ENCODE peak calls at places on chromosomes 3 and 15, in ten cellular contexts. Q, Y, L, B, J, P, S, M, D and K are unnamed samples.

GRCh38 chr3:32743934-32744333 is 58.9 kb downstream of the CNOT10 start:
- DNase-seq in Q (no peak), Y (no peak), L (no peak), B (no peak), J (no peak), P (no peak), S (no peak), M (no peak), D (no peak), K (no peak)

GRCh38 chr15:69321041-69321554 is 22.4 kb downstream of the PAQR5 start:
- DNase-seq in Q (no peak), Y (no peak), L (no peak), B (no peak), J (no peak), P (no peak), S (no peak), M (no peak), D (no peak), K (no peak)

GRCh38 chr15:52085289-52085688 is 27.3 kb downstream of the BCL2L10 start:
- DNase-seq in Q (no peak), Y (no peak), L (no peak), B (no peak), J (no peak), P (no peak), S (no peak), M (no peak), D (no peak), K (no peak)

GRCh38 chr3:30495172-30496124 is 111.0 kb upstream of the TGFBR2 start:
- DNase-seq in Q (no peak), Y (no peak), L (no peak), B (no peak), J (no peak), P (no peak), S (no peak), M (no peak), D (no peak), K (no peak)

GRCh38 chr15:37995461-37996347 is 61.3 kb downstream of the TMCO5A start:
- DNase-seq in Q (no peak), Y (no peak), L (no peak), B (peak), J (no peak), P (no peak), S (no peak), M (no peak), D (no peak), K (no peak)

GRCh38 chr3:182327196-182327681 is 466.1 kb upstream of the ATP11B start:
- DNase-seq in Q (no peak), Y (no peak), L (no peak), B (no peak), J (no peak), P (no peak), S (no peak), M (no peak), D (no peak), K (peak)

GRCh38 chr15:77527164-77527778 is 105.4 kb downstream of the LINGO1 start:
- DNase-seq in Q (peak), Y (peak), L (peak), B (no peak), J (peak), P (peak), S (no peak), M (no peak), D (no peak), K (no peak)

GRCh38 chr3:111277226-111277625 is 205.6 kb downstream of the NECTIN3 start:
- DNase-seq in Q (no peak), Y (no peak), L (no peak), B (peak), J (no peak), P (no peak), S (no peak), M (no peak), D (no peak), K (no peak)

GRCh38 chr3:181700168-181701087 is 11.3 kb upstream of the SOX2 start:
- DNase-seq in Q (peak), Y (no peak), L (peak), B (peak), J (no peak), P (peak), S (peak), M (peak), D (peak), K (peak)

GRCh38 chr15:66387176-66388056 is 704 bp downstream of the MAP2K1 start:
- DNase-seq in Q (peak), Y (peak), L (peak), B (peak), J (peak), P (peak), S (peak), M (peak), D (peak), K (peak)

GRCh38 chr3:134798681-134799311 is 3.7 kb downstream of the EPHB1 start:
- DNase-seq in Q (no peak), Y (no peak), L (no peak), B (no peak), J (no peak), P (no peak), S (no peak), M (no peak), D (no peak), K (no peak)

GRCh38 chr3:71465371-71466007 is 118.0 kb downstream of the FOXP1 start:
- DNase-seq in Q (no peak), Y (no peak), L (no peak), B (no peak), J (no peak), P (no peak), S (no peak), M (no peak), D (no peak), K (no peak)

GRCh38 chr3:71464613-71465012 is 118.9 kb downstream of the FOXP1 start:
- DNase-seq in Q (no peak), Y (no peak), L (no peak), B (no peak), J (no peak), P (no peak), S (no peak), M (no peak), D (no peak), K (no peak)

GRCh38 chr3:71466483-71466882 is 117.0 kb downstream of the FOXP1 start:
- DNase-seq in Q (no peak), Y (no peak), L (no peak), B (no peak), J (peak), P (peak), S (peak), M (no peak), D (no peak), K (no peak)

GRCh38 chr3:71469131-71469430 is 114.4 kb downstream of the FOXP1 start:
- DNase-seq in Q (no peak), Y (no peak), L (no peak), B (no peak), J (no peak), P (no peak), S (peak), M (no peak), D (no peak), K (no peak)

GRCh38 chr3:71468311-71469130 is 115.0 kb downstream of the FOXP1 start:
- DNase-seq in Q (no peak), Y (no peak), L (no peak), B (no peak), J (no peak), P (no peak), S (no peak), M (no peak), D (no peak), K (no peak)
- H3K27ac ChIP-seq in Q (peak), Y (no peak), L (no peak), B (no peak), J (no peak), P (no peak), S (no peak), M (no peak), D (no peak), K (no peak)

GRCh38 chr3:141227752-141228151 is 3.9 kb upstream of the PXYLP1 start:
- DNase-seq in Q (no peak), Y (no peak), L (no peak), B (peak), J (no peak), P (no peak), S (no peak), M (no peak), D (no peak), K (no peak)
- TF ChIP-seq CTCF in Q (no peak), Y (no peak), L (no peak), B (no peak), J (no peak), P (no peak), S (no peak), M (no peak), D (no peak), K (no peak)

GRCh38 chr3:190491533-190492054 is 22.3 kb upstream of the IL1RAP start:
- DNase-seq in Q (peak), Y (peak), L (no peak), B (no peak), J (no peak), P (peak), S (no peak), M (no peak), D (no peak), K (no peak)

GRCh38 chr3:190492129-190492528 is 21.8 kb upstream of the IL1RAP start:
- DNase-seq in Q (no peak), Y (no peak), L (no peak), B (no peak), J (no peak), P (no peak), S (no peak), M (no peak), D (no peak), K (no peak)

GRCh38 chr3:190486201-190486865 is 27.6 kb upstream of the IL1RAP start:
- DNase-seq in Q (no peak), Y (no peak), L (no peak), B (no peak), J (no peak), P (no peak), S (no peak), M (no peak), D (no peak), K (no peak)

GRCh38 chr3:190481779-190482178 is 32.1 kb upstream of the TMEM207 start:
- DNase-seq in Q (no peak), Y (no peak), L (no peak), B (no peak), J (no peak), P (no peak), S (no peak), M (no peak), D (no peak), K (no peak)

DNA sequence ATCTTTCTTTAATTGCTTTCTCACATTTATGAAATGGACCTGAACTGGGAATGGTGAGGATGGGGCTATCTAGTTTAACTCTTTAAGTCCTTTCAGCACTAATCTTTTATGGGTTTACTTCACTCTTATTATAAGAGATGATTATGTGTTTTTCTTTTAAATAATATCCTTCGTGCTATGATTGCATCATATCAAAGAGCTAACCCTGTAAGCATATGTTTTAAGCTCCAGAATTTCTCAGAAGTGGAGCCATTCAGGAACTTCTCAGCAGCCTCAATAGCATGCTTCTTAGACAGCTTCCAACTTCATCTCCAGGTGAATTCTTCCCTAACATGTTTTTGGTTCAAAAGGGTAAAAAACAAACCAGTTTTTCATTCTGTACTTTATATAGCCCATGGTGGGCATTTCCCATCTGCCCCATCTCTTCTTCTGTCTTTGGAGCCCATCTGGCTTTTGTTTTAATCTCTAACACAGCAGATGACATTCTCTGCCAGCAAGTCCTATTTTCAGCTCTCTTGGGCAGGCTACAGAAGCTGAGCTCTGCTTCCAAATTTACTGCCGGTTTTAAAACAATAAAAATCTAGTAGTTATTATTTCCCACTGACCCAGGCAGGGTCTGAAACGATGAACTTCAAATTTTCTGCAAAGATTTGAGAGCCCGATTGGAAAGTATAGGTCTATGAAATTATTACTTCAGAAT is 26.8 kb upstream of the IL1RAP start:
- DNase-seq in Q (no peak), Y (no peak), L (no peak), B (no peak), J (no peak), P (no peak), S (no peak), M (no peak), D (no peak), K (no peak)
- H3K4me3 ChIP-seq in Q (peak), Y (no peak), L (no peak), B (no peak), J (no peak), P (no peak), S (no peak), M (no peak), D (no peak), K (no peak)

GRCh38 chr15:75832114-75832513 is 11.1 kb upstream of the UBE2Q2 start:
- DNase-seq in Q (no peak), Y (no peak), L (no peak), B (no peak), J (no peak), P (no peak), S (no peak), M (no peak), D (no peak), K (no peak)

GRCh38 chr15:75840659-75841058 is 2.6 kb upstream of the UBE2Q2 start:
- DNase-seq in Q (no peak), Y (no peak), L (no peak), B (peak), J (no peak), P (no peak), S (peak), M (no peak), D (peak), K (peak)

GRCh38 chr15:75834011-75834410 is 9.2 kb upstream of the UBE2Q2 start:
- DNase-seq in Q (no peak), Y (no peak), L (no peak), B (no peak), J (no peak), P (no peak), S (no peak), M (no peak), D (no peak), K (no peak)

GRCh38 chr15:75835990-75836952 is 7.0 kb upstream of the UBE2Q2 start:
- DNase-seq in Q (no peak), Y (no peak), L (no peak), B (no peak), J (no peak), P (no peak), S (no peak), M (no peak), D (no peak), K (no peak)

DNA sequence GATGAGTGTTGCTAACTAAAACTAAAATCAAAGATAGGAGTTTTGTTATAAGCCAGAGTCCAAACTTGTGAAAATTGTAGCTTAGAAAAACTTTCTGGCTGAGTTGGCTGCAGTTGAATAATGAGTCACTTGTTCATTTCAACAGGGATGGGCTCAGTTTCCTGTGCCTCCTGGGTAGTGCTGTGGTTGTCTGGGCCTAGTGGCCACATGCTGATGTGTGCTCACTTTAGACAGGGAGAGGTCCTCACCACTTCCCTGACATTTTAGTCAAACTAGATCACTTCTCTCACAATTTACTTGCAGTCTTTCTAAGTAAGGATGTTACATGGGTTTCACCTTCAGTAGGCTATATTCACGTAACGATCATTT is 6.3 kb upstream of the UBE2Q2 start:
- DNase-seq in Q (no peak), Y (peak), L (no peak), B (peak), J (no peak), P (no peak), S (no peak), M (peak), D (no peak), K (no peak)
- H3K27ac ChIP-seq in Q (peak), Y (no peak), L (no peak), B (peak), J (peak), P (no peak), S (no peak), M (no peak), D (no peak), K (no peak)

DNA sequence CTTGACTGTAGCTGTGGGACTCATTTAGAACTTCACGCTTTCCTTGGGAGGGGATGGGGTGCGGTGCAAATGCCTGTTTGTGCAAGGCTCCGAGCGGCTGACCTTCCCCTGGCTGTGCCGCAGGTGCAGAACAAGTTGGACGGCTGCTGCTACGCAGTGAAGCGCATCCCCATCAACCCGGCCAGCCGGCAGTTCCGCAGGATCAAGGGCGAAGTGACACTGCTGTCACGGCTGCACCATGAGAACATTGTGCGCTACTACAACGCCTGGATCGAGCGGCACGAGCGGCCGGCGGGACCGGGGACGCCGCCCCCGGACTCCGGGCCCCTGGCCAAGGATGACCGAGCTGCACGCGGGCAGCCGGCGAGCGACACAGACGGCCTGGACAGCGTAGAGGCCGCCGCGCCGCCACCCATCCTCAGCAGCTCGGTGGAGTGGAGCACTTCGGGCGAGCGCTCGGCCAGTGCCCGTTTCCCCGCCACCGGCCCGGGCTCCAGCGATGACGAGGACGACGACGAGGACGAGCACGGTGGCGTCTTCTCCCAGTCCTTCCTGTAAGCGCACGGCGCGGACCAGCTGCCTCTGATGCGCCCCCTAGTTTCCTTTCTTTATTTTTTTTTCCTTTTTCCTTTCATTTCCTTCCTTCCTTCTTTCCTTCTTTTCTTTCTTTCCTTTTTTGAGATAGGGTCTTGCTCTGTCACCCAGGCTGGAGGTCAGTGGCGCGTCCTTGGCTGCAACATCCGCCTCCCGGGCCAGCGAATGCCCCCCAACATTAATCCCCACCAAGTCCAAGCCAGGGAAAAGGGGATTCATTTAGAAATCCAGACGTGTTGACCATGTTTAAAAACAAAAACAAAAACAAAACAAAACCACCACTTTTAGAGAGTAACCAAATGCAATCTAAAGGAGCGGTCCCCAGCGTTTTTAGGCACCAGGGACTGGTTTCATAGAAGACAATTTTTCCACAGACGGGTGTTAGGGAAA is 42.7 kb downstream of the EIF2AK4 start:
- DNase-seq in Q (peak), Y (peak), L (peak), B (peak), J (peak), P (no peak), S (no peak), M (no peak), D (peak), K (peak)
- TF ChIP-seq CTCF in Q (peak), Y (peak), L (peak), B (peak), J (peak), P (no peak), S (no peak), M (no peak), D (peak), K (peak)

GRCh38 chr15:74196175-74196574 is 6.4 kb downstream of the STRA6 start:
- DNase-seq in Q (peak), Y (no peak), L (no peak), B (peak), J (peak), P (peak), S (peak), M (no peak), D (peak), K (peak)
- H3K4me3 ChIP-seq in Q (no peak), Y (no peak), L (no peak), B (no peak), J (no peak), P (no peak), S (no peak), M (no peak), D (no peak), K (no peak)

GRCh38 chr3:46561951-46562350 is 4.2 kb downstream of the LRRC2 start:
- DNase-seq in Q (no peak), Y (no peak), L (no peak), B (no peak), J (no peak), P (no peak), S (no peak), M (no peak), D (no peak), K (no peak)

GRCh38 chr3:46566040-46566631 is at the start of gene LRRC2:
- DNase-seq in Q (peak), Y (peak), L (no peak), B (peak), J (no peak), P (no peak), S (no peak), M (no peak), D (peak), K (peak)

GRCh38 chr3:46564190-46565112 is 1.7 kb downstream of the LRRC2 start:
- DNase-seq in Q (peak), Y (peak), L (no peak), B (no peak), J (no peak), P (no peak), S (no peak), M (no peak), D (no peak), K (no peak)

GRCh38 chr3:46565113-46565490 is 1.0 kb downstream of the LRRC2 start:
- DNase-seq in Q (no peak), Y (peak), L (no peak), B (no peak), J (no peak), P (no peak), S (no peak), M (no peak), D (no peak), K (no peak)

DNA sequence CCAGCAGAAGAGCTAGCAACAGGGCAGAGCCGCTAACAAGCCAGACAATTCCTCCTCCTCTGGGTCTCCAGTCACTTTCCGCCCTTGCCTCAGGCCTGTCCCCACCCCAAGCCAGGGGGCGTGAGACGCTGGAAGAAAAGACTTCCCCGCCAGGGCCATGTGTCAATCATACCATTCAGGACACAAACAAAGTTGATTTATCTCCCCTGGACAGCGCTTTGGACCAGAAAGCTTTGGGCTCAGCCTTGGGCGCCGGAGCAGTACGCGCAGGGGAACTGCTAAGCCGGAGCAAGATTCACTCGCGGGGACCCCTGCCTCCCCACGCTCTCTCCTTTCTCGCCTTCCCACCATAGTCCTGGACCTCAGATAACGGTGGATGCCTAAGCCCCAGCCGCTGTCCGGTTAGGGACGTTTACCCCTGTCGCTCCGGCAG is 479 bp downstream of the LRRC2 start:
- DNase-seq in Q (peak), Y (peak), L (no peak), B (no peak), J (no peak), P (no peak), S (no peak), M (no peak), D (no peak), K (no peak)
- H3K27ac ChIP-seq in Q (peak), Y (peak), L (no peak), B (peak), J (no peak), P (no peak), S (no peak), M (no peak), D (no peak), K (no peak)

GRCh38 chr3:139032326-139033002 is 11.7 kb upstream of the PRR23B start:
- DNase-seq in Q (no peak), Y (no peak), L (no peak), B (no peak), J (no peak), P (no peak), S (no peak), M (no peak), D (no peak), K (no peak)
- TF ChIP-seq CTCF in Q (no peak), Y (no peak), L (no peak), B (no peak), J (no peak), P (no peak), S (no peak), M (no peak), D (no peak), K (no peak)